ENCODE peak calls at places on chromosome 19, in four cellular contexts. One of them, this sample, is unnamed.
A peak's percentile ranks its signal among the peaks of the same experiment; 100 is the strongest.

GRCh38 chr19:8577247-8577646 is at the start of gene MYO1F:
- DNase-seq in stimulated activated CD4-positive, alpha-beta T cell treated with anti-CD3 and anti-CD28 coated beads, TNF-alpha, amount 100 ng/mL, for 48 hours: no peak
- DNase-seq in NCI-H1092: no peak
- DNase-seq in Calu3: no peak
- DNase-seq in this sample: no peak

GRCh38 chr19:15702590-15702930 is 25.3 kb upstream of the OR10H2 start:
- DNase-seq in Calu3: peak; percentile 73
- DNase-seq in NCI-H1092: peak; percentile 14
- DNase-seq in stimulated activated CD4-positive, alpha-beta T cell treated with anti-CD3 and anti-CD28 coated beads, TNF-alpha, amount 100 ng/mL, for 48 hours: no peak
- DNase-seq in this sample: no peak

GRCh38 chr19:39825093-39825463 is 8.9 kb downstream of the DYRK1B start:
- DNase-seq in Calu3: no peak
- DNase-seq in stimulated activated CD4-positive, alpha-beta T cell treated with anti-CD3 and anti-CD28 coated beads, TNF-alpha, amount 100 ng/mL, for 48 hours: no peak
- DNase-seq in NCI-H1092: no peak
- DNase-seq in this sample: no peak

GRCh38 chr19:38073806-38074685 is 150.0 kb downstream of the DPF1 start:
- DNase-seq in NCI-H1092: no peak
- DNase-seq in Calu3: no peak
- DNase-seq in stimulated activated CD4-positive, alpha-beta T cell treated with anti-CD3 and anti-CD28 coated beads, TNF-alpha, amount 100 ng/mL, for 48 hours: no peak
- DNase-seq in this sample: no peak

GRCh38 chr19:40413291-40413994 is at the start of gene PRX:
- DNase-seq in stimulated activated CD4-positive, alpha-beta T cell treated with anti-CD3 and anti-CD28 coated beads, TNF-alpha, amount 100 ng/mL, for 48 hours: no peak
- DNase-seq in NCI-H1092: no peak
- DNase-seq in Calu3: no peak
- DNase-seq in this sample: no peak

GRCh38 chr19:17778621-17779280 is 16.2 kb upstream of the B3GNT3 start:
- DNase-seq in stimulated activated CD4-positive, alpha-beta T cell treated with anti-CD3 and anti-CD28 coated beads, TNF-alpha, amount 100 ng/mL, for 48 hours: no peak
- DNase-seq in NCI-H1092: no peak
- DNase-seq in Calu3: no peak
- DNase-seq in this sample: no peak

GRCh38 chr19:1901940-1902404 is 3.2 kb upstream of the ADAT3 start:
- DNase-seq in Calu3: no peak
- DNase-seq in stimulated activated CD4-positive, alpha-beta T cell treated with anti-CD3 and anti-CD28 coated beads, TNF-alpha, amount 100 ng/mL, for 48 hours: no peak
- DNase-seq in NCI-H1092: no peak
- DNase-seq in this sample: no peak

GRCh38 chr19:35292421-35292820 is 460 bp downstream of the MAG start:
- DNase-seq in stimulated activated CD4-positive, alpha-beta T cell treated with anti-CD3 and anti-CD28 coated beads, TNF-alpha, amount 100 ng/mL, for 48 hours: no peak
- DNase-seq in Calu3: no peak
- DNase-seq in NCI-H1092: no peak
- DNase-seq in this sample: no peak

GRCh38 chr19:37506387-37507166 is at the start of gene ZNF793:
- DNase-seq in stimulated activated CD4-positive, alpha-beta T cell treated with anti-CD3 and anti-CD28 coated beads, TNF-alpha, amount 100 ng/mL, for 48 hours: peak; percentile 47
- DNase-seq in NCI-H1092: peak; percentile 78
- DNase-seq in Calu3: no peak
- DNase-seq in this sample: peak; percentile 10

GRCh38 chr19:4278460-4278901 is 585 bp upstream of the SHD start:
- DNase-seq in Calu3: no peak
- DNase-seq in stimulated activated CD4-positive, alpha-beta T cell treated with anti-CD3 and anti-CD28 coated beads, TNF-alpha, amount 100 ng/mL, for 48 hours: no peak
- DNase-seq in NCI-H1092: peak; percentile 33
- DNase-seq in this sample: no peak

GRCh38 chr19:16325161-16325527 is 518 bp downstream of the KLF2 start:
- DNase-seq in NCI-H1092: no peak
- DNase-seq in stimulated activated CD4-positive, alpha-beta T cell treated with anti-CD3 and anti-CD28 coated beads, TNF-alpha, amount 100 ng/mL, for 48 hours: no peak
- DNase-seq in Calu3: peak; percentile 50
- DNase-seq in this sample: no peak

GRCh38 chr19:47421244-47421786 is 2.0 kb upstream of the MEIS3 start:
- DNase-seq in stimulated activated CD4-positive, alpha-beta T cell treated with anti-CD3 and anti-CD28 coated beads, TNF-alpha, amount 100 ng/mL, for 48 hours: no peak
- DNase-seq in NCI-H1092: no peak
- DNase-seq in Calu3: no peak
- DNase-seq in this sample: no peak

GRCh38 chr19:33580026-33580644 is 41.6 kb upstream of the CHST8 start:
- DNase-seq in stimulated activated CD4-positive, alpha-beta T cell treated with anti-CD3 and anti-CD28 coated beads, TNF-alpha, amount 100 ng/mL, for 48 hours: no peak
- DNase-seq in NCI-H1092: peak; percentile 46
- DNase-seq in Calu3: peak; percentile 81
- DNase-seq in this sample: no peak

GRCh38 chr19:6776999-6777398 is 4.5 kb downstream of the VAV1 start:
- DNase-seq in NCI-H1092: no peak
- DNase-seq in stimulated activated CD4-positive, alpha-beta T cell treated with anti-CD3 and anti-CD28 coated beads, TNF-alpha, amount 100 ng/mL, for 48 hours: no peak
- DNase-seq in Calu3: no peak
- DNase-seq in this sample: no peak

GRCh38 chr19:947090-947706 is 21.4 kb downstream of the ARID3A start:
- DNase-seq in stimulated activated CD4-positive, alpha-beta T cell treated with anti-CD3 and anti-CD28 coated beads, TNF-alpha, amount 100 ng/mL, for 48 hours: no peak
- DNase-seq in Calu3: no peak
- DNase-seq in NCI-H1092: no peak
- DNase-seq in this sample: no peak

GRCh38 chr19:932647-933552 is 7.1 kb downstream of the ARID3A start:
- DNase-seq in stimulated activated CD4-positive, alpha-beta T cell treated with anti-CD3 and anti-CD28 coated beads, TNF-alpha, amount 100 ng/mL, for 48 hours: no peak
- DNase-seq in NCI-H1092: no peak
- DNase-seq in Calu3: peak; percentile 31
- DNase-seq in this sample: no peak

GRCh38 chr19:3556423-3556977 is 886 bp downstream of the MFSD12 start:
- DNase-seq in NCI-H1092: no peak
- DNase-seq in stimulated activated CD4-positive, alpha-beta T cell treated with anti-CD3 and anti-CD28 coated beads, TNF-alpha, amount 100 ng/mL, for 48 hours: no peak
- DNase-seq in Calu3: no peak
- DNase-seq in this sample: no peak

GRCh38 chr19:2097330-2098327 is 914 bp downstream of the IZUMO4 start:
- DNase-seq in Calu3: no peak
- DNase-seq in NCI-H1092: peak; percentile 8
- DNase-seq in stimulated activated CD4-positive, alpha-beta T cell treated with anti-CD3 and anti-CD28 coated beads, TNF-alpha, amount 100 ng/mL, for 48 hours: no peak
- DNase-seq in this sample: no peak

GRCh38 chr19:31525610-31526147 is 176.4 kb upstream of the TSHZ3 start:
- DNase-seq in NCI-H1092: no peak
- DNase-seq in stimulated activated CD4-positive, alpha-beta T cell treated with anti-CD3 and anti-CD28 coated beads, TNF-alpha, amount 100 ng/mL, for 48 hours: no peak
- DNase-seq in Calu3: no peak
- DNase-seq in this sample: no peak

GRCh38 chr19:397941-398706 is 10.8 kb downstream of the C2CD4C start:
- DNase-seq in NCI-H1092: no peak
- DNase-seq in stimulated activated CD4-positive, alpha-beta T cell treated with anti-CD3 and anti-CD28 coated beads, TNF-alpha, amount 100 ng/mL, for 48 hours: no peak
- DNase-seq in Calu3: no peak
- DNase-seq in this sample: no peak

GRCh38 chr19:41994994-41995958 is 1.2 kb upstream of the ATP1A3 start:
- DNase-seq in stimulated activated CD4-positive, alpha-beta T cell treated with anti-CD3 and anti-CD28 coated beads, TNF-alpha, amount 100 ng/mL, for 48 hours: no peak
- DNase-seq in NCI-H1092: no peak
- DNase-seq in Calu3: no peak
- DNase-seq in this sample: no peak

GRCh38 chr19:3857449-3858003 is 11.3 kb downstream of the ZFR2 start:
- DNase-seq in NCI-H1092: peak; percentile 18
- DNase-seq in stimulated activated CD4-positive, alpha-beta T cell treated with anti-CD3 and anti-CD28 coated beads, TNF-alpha, amount 100 ng/mL, for 48 hours: no peak
- DNase-seq in Calu3: no peak
- DNase-seq in this sample: peak; percentile 36

GRCh38 chr19:45876411-45877197 is 9.3 kb downstream of the IRF2BP1 start:
- DNase-seq in NCI-H1092: no peak
- DNase-seq in stimulated activated CD4-positive, alpha-beta T cell treated with anti-CD3 and anti-CD28 coated beads, TNF-alpha, amount 100 ng/mL, for 48 hours: no peak
- DNase-seq in Calu3: no peak
- DNase-seq in this sample: no peak

GRCh38 chr19:1683869-1684572 is 31.6 kb upstream of the TCF3 start:
- DNase-seq in stimulated activated CD4-positive, alpha-beta T cell treated with anti-CD3 and anti-CD28 coated beads, TNF-alpha, amount 100 ng/mL, for 48 hours: no peak
- DNase-seq in Calu3: no peak
- DNase-seq in NCI-H1092: no peak
- DNase-seq in this sample: no peak

GRCh38 chr19:2050991-2051770 is at the start of gene MKNK2:
- DNase-seq in stimulated activated CD4-positive, alpha-beta T cell treated with anti-CD3 and anti-CD28 coated beads, TNF-alpha, amount 100 ng/mL, for 48 hours: peak; percentile 94
- DNase-seq in NCI-H1092: peak; percentile 80
- DNase-seq in Calu3: peak; percentile 90
- DNase-seq in this sample: no peak

GRCh38 chr19:4081441-4082129 is 14.9 kb upstream of the ZBTB7A start:
- DNase-seq in NCI-H1092: no peak
- DNase-seq in Calu3: no peak
- DNase-seq in stimulated activated CD4-positive, alpha-beta T cell treated with anti-CD3 and anti-CD28 coated beads, TNF-alpha, amount 100 ng/mL, for 48 hours: no peak
- DNase-seq in this sample: no peak

GRCh38 chr19:9850235-9850959 is 15.3 kb downstream of the PIN1 start:
- DNase-seq in Calu3: no peak
- DNase-seq in stimulated activated CD4-positive, alpha-beta T cell treated with anti-CD3 and anti-CD28 coated beads, TNF-alpha, amount 100 ng/mL, for 48 hours: no peak
- DNase-seq in NCI-H1092: peak; percentile 56
- DNase-seq in this sample: no peak

GRCh38 chr19:6700586-6701316 is 19.7 kb downstream of the C3 start:
- DNase-seq in stimulated activated CD4-positive, alpha-beta T cell treated with anti-CD3 and anti-CD28 coated beads, TNF-alpha, amount 100 ng/mL, for 48 hours: no peak
- DNase-seq in Calu3: no peak
- DNase-seq in NCI-H1092: no peak
- DNase-seq in this sample: no peak

GRCh38 chr19:12092065-12092867 is 27.7 kb downstream of the ZNF844 start:
- DNase-seq in stimulated activated CD4-positive, alpha-beta T cell treated with anti-CD3 and anti-CD28 coated beads, TNF-alpha, amount 100 ng/mL, for 48 hours: peak; percentile 56
- DNase-seq in NCI-H1092: no peak
- DNase-seq in Calu3: no peak
- DNase-seq in this sample: peak; percentile 53

GRCh38 chr19:50909240-50910070 is 1.7 kb downstream of the KLK4 start:
- DNase-seq in NCI-H1092: no peak
- DNase-seq in Calu3: peak; percentile 80
- DNase-seq in stimulated activated CD4-positive, alpha-beta T cell treated with anti-CD3 and anti-CD28 coated beads, TNF-alpha, amount 100 ng/mL, for 48 hours: no peak
- DNase-seq in this sample: no peak

GRCh38 chr19:18496980-18497256 is 25.0 kb downstream of the ELL start:
- DNase-seq in Calu3: no peak
- DNase-seq in NCI-H1092: no peak
- DNase-seq in stimulated activated CD4-positive, alpha-beta T cell treated with anti-CD3 and anti-CD28 coated beads, TNF-alpha, amount 100 ng/mL, for 48 hours: no peak
- DNase-seq in this sample: no peak

GRCh38 chr19:48660854-48661731 is 11.7 kb downstream of the NTN5 start:
- DNase-seq in NCI-H1092: peak; percentile 80
- DNase-seq in Calu3: peak; percentile 82
- DNase-seq in stimulated activated CD4-positive, alpha-beta T cell treated with anti-CD3 and anti-CD28 coated beads, TNF-alpha, amount 100 ng/mL, for 48 hours: peak; percentile 69
- DNase-seq in this sample: peak; percentile 91